ENCODE peak calls at places on chromosomes 13 and 19, in five cellular contexts. K is neural progenitor cell, N is pancreas, W is BE2C, Q is heart left ventricle. E is an unnamed sample. For H3K27me3 and H3K9me3, the result is how much of the 10 kb centered on the place peaks cover.

GRCh38 chr13:41827507-41828213 is 133.2 kb downstream of the VWA8 start:
- DNase-seq in K (no peak), N (no peak), W (no peak), Q (no peak), E (no peak)

GRCh38 chr19:35533822-35534521 is 716 bp downstream of the GAPDHS start:
- DNase-seq in K (peak), N (no peak), W (no peak), Q (no peak), E (peak)

GRCh38 chr13:98677398-98677797 is 75.1 kb downstream of the SLC15A1 start:
- DNase-seq in K (no peak), N (no peak), W (no peak), Q (no peak), E (no peak)

GRCh38 chr13:34294483-34295129 is 476.7 kb downstream of the RFC3 start:
- DNase-seq in K (peak), N (no peak), W (no peak), Q (peak), E (no peak)

GRCh38 chr13:106133025-106133424 is 402.4 kb downstream of the EFNB2 start:
- DNase-seq in K (no peak), N (no peak), W (no peak), Q (no peak), E (no peak)

GRCh38 chr13:40639226-40639681 is 27.2 kb downstream of the FOXO1 start:
- DNase-seq in K (no peak), N (no peak), W (no peak), Q (peak), E (no peak)

GRCh38 chr13:77698211-77699058 is 948 bp downstream of the SLAIN1 start:
- DNase-seq in K (peak), N (peak), W (peak), Q (peak), E (peak)

GRCh38 chr13:97003071-97003470 is 8.8 kb upstream of the OXGR1 start:
- DNase-seq in K (no peak), N (no peak), W (no peak), Q (no peak), E (no peak)

GRCh38 chr19:36009220-36009619 is 607 bp upstream of the SYNE4 start:
- DNase-seq in K (peak), N (peak), W (peak), Q (peak), E (peak)

GRCh38 chr13:87235621-87236020 is 435.6 kb upstream of the SLITRK5 start:
- DNase-seq in K (no peak), N (no peak), W (no peak), Q (no peak), E (no peak)

GRCh38 chr13:30752991-30753616 is 17.8 kb downstream of the ALOX5AP start:
- DNase-seq in K (no peak), N (no peak), W (no peak), Q (no peak), E (no peak)

GRCh38 chr13:80612804-80613203 is 271.9 kb upstream of the SPRY2 start:
- DNase-seq in K (peak), N (no peak), W (no peak), Q (no peak), E (no peak)

GRCh38 chr19:46471116-46471733 is at the start of gene PNMA8A:
- DNase-seq in K (peak), N (peak), W (peak), Q (peak), E (no peak)

GRCh38 chr19:10395003-10395402 is 8.3 kb downstream of the CDC37 start:
- DNase-seq in K (no peak), N (no peak), W (no peak), Q (no peak), E (no peak)

GRCh38 chr13:32316030-32316344 is 679 bp downstream of the BRCA2 start:
- DNase-seq in K (peak), N (no peak), W (no peak), Q (no peak), E (no peak)

GRCh38 chr13:113567681-113568080 is 16.9 kb upstream of the TFDP1 start:
- DNase-seq in K (no peak), N (no peak), W (no peak), Q (no peak), E (no peak)

GRCh38 chr19:18961767-18962423 is 20.9 kb upstream of the HOMER3 start:
- DNase-seq in K (peak), N (no peak), W (no peak), Q (no peak), E (peak)

GRCh38 chr19:29561601-29562000 is 35.8 kb downstream of the VSTM2B start:
- DNase-seq in K (no peak), N (no peak), W (no peak), Q (no peak), E (no peak)

GRCh38 chr19:5050905-5051304 is 82.0 kb downstream of the KDM4B start:
- DNase-seq in K (no peak), N (no peak), W (no peak), Q (no peak), E (no peak)

GRCh38 chr13:107422421-107422820 is 792.9 kb downstream of the LIG4 start:
- DNase-seq in K (no peak), N (no peak), W (no peak), Q (no peak), E (no peak)

GRCh38 chr13:22486490-22486889 is 694.3 kb upstream of the SGCG start:
- DNase-seq in K (no peak), N (no peak), W (no peak), Q (no peak), E (no peak)

GRCh38 chr19:4059931-4060620 is 6.6 kb downstream of the ZBTB7A start:
- DNase-seq in K (no peak), N (peak), W (no peak), Q (peak), E (peak)

GRCh38 chr19:55471266-55471665 is 5.2 kb upstream of the ZNF628 start:
- DNase-seq in K (no peak), N (no peak), W (no peak), Q (no peak), E (no peak)

GRCh38 chr19:55304980-55305379 is 20.2 kb downstream of the TMEM150B start:
- DNase-seq in K (no peak), N (no peak), W (no peak), Q (no peak), E (no peak)

GRCh38 chr13:48214519-48215121 is 18.4 kb upstream of the ITM2B start:
- DNase-seq in K (no peak), N (no peak), W (no peak), Q (no peak), E (peak)

GRCh38 chr13:34412817-34413365 is 529.2 kb upstream of the NBEA start:
- DNase-seq in K (no peak), N (no peak), W (no peak), Q (no peak), E (no peak)

GRCh38 chr19:56170261-56170660 is 5.5 kb upstream of the GALP start:
- DNase-seq in K (no peak), N (no peak), W (no peak), Q (peak), E (no peak)

GRCh38 chr19:959935-960502 is 24.1 kb upstream of the WDR18 start:
- DNase-seq in K (peak), N (no peak), W (no peak), Q (no peak), E (no peak)

GRCh38 chr13:49784886-49785570 is 7.5 kb downstream of the KPNA3 start:
- DNase-seq in K (no peak), N (no peak), W (no peak), Q (no peak), E (no peak)

GRCh38 chr19:58059681-58060080 is 599 bp downstream of the ZNF135 start:
- DNase-seq in K (no peak), N (no peak), W (no peak), Q (no peak), E (no peak)

GRCh38 chr13:112712451-112712881 is 22.6 kb downstream of the ATP11A start:
- DNase-seq in K (no peak), N (no peak), W (no peak), Q (no peak), E (no peak)

GRCh38 chr13:20553309-20553708 is 13.6 kb upstream of the IFT88 start:
- DNase-seq in K (no peak), N (no peak), W (no peak), Q (no peak), E (no peak)

GRCh38 chr13:71865858-71866172 is 1.2 kb downstream of the DACH1 start:
- DNase-seq in K (peak), N (no peak), W (peak), Q (peak), E (no peak)

GRCh38 chr19:51440846-51441409 is 17.3 kb downstream of the SIGLEC8 start:
- DNase-seq in K (no peak), N (no peak), W (no peak), Q (no peak), E (no peak)

GRCh38 chr13:24502567-24503375 is 9.8 kb downstream of the PARP4 start:
- DNase-seq in K (peak), N (no peak), W (no peak), Q (no peak), E (no peak)

GRCh38 chr19:51166846-51167490 is 24.9 kb downstream of the SIGLEC7 start:
- DNase-seq in K (no peak), N (no peak), W (no peak), Q (peak), E (no peak)

GRCh38 chr13:40102854-40103253 is 447.4 kb downstream of the COG6 start:
- DNase-seq in K (no peak), N (no peak), W (no peak), Q (no peak), E (no peak)

GRCh38 chr19:8655340-8655709 is 24.9 kb downstream of the NFILZ start:
- DNase-seq in K (no peak), N (no peak), W (no peak), Q (no peak), E (no peak)

GRCh38 chr13:94710881-94711560 is 1.3 kb downstream of the SOX21 start:
- DNase-seq in K (peak), N (peak), W (peak), Q (no peak), E (no peak)
- TF ChIP-seq CTCF in K (peak), N (no peak), W (peak), Q (no peak), E (no peak)

GRCh38 chr19:12833418-12833746 is 997 bp downstream of the RTBDN start:
- DNase-seq in K (no peak), N (no peak), W (no peak), Q (no peak), E (no peak)
- H3K27me3 ChIP-seq in K (half or more), N (under half), W (under half), Q (half or more), E (half or more)

GRCh38 chr19:52956917-52957316 is 5.8 kb downstream of the ZNF816 start:
- DNase-seq in K (no peak), N (no peak), W (no peak), Q (no peak), E (no peak)

GRCh38 chr19:52959613-52960295 is 2.9 kb downstream of the ZNF816 start:
- DNase-seq in K (no peak), N (no peak), W (no peak), Q (no peak), E (no peak)

GRCh38 chr19:52962394-52963228 is at the start of gene ZNF816:
- DNase-seq in K (peak), N (peak), W (peak), Q (peak), E (peak)

GRCh38 chr19:52961981-52962380 is 700 bp downstream of the ZNF816 start:
- DNase-seq in K (peak), N (no peak), W (no peak), Q (no peak), E (no peak)

GRCh38 chr19:52957591-52957990 is 5.1 kb downstream of the ZNF816 start:
- DNase-seq in K (no peak), N (no peak), W (no peak), Q (no peak), E (no peak)
- H3K9me3 ChIP-seq in K (under half), N (under half), W (under half), Q (under half), E (half or more)

GRCh38 chr19:39212377-39212742 is 8.3 kb upstream of the SYCN start:
- DNase-seq in K (peak), N (no peak), W (no peak), Q (no peak), E (peak)
- TF ChIP-seq CTCF in K (peak), N (no peak), W (peak), Q (no peak), E (peak)

GRCh38 chr19:41462497-41462896 is 19.5 kb downstream of the ERICH4 start:
- DNase-seq in K (no peak), N (no peak), W (no peak), Q (no peak), E (no peak)
- H3K27me3 ChIP-seq in K (under half), N (under half), W (half or more), Q (under half), E (under half)

GRCh38 chr19:41615207-41615606 is 11.7 kb downstream of the CEACAM4 start:
- DNase-seq in K (no peak), N (peak), W (no peak), Q (no peak), E (no peak)

GRCh38 chr19:41617941-41618730 is 8.7 kb downstream of the CEACAM4 start:
- DNase-seq in K (no peak), N (no peak), W (no peak), Q (no peak), E (no peak)

GRCh38 chr19:41616785-41617621 is 9.9 kb downstream of the CEACAM4 start:
- DNase-seq in K (peak), N (peak), W (no peak), Q (no peak), E (no peak)

GRCh38 chr19:41607668-41608067 is 19.2 kb downstream of the CEACAM4 start:
- DNase-seq in K (no peak), N (no peak), W (no peak), Q (no peak), E (no peak)

DNA sequence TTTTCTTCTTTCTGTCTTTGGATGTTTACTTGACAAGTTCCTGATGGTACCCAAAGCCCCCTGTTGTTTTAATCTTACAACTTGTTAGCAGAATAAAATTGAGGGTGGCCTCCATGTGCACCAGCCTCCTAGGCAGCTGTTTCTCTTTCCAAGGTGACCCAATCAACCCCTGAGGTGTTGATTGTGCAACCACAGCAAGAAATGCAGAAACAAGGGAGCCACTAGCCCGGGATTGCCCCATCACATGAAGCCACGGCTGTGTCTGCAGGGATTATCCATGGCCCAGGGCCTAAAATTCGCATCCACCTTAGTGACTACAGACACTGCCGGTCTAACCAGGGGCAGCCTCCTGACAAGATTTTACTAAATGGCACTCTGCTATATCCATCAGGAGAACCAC is 14.4 kb downstream of the CEACAM4 start:
- DNase-seq in K (no peak), N (no peak), W (no peak), Q (no peak), E (no peak)
- H3K9me3 ChIP-seq in K (under half), N (under half), W (under half), Q (under half), E (under half)

GRCh38 chr13:52164989-52165388 is 5.6 kb upstream of the NEK3 start:
- DNase-seq in K (no peak), N (no peak), W (no peak), Q (no peak), E (no peak)
- TF ChIP-seq CTCF in K (no peak), N (no peak), W (no peak), Q (no peak), E (no peak)

GRCh38 chr13:45341799-45342584 is 1.0 kb upstream of the TPT1 start:
- DNase-seq in K (no peak), N (no peak), W (peak), Q (no peak), E (no peak)
- H3K27me3 ChIP-seq in K (under half), N (under half), W (under half), Q (under half), E (under half)

DNA sequence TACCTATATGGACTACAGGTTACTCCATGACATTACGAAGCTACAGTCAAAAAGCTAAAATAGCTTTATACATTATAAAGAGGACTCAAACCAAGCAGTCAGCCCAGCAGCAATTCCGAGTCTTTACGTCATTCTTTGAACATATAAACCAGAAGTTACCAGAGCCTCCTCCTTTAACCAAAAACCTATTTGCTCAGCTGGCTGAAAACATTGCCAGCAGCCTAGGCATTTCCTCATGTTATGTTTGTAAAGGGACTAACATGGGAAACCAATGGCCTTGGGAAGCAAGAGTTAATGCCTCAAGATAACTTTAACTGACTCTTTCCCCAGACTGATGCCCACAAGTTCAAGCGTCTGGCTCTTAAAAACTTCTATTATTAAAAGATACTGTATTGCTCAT is 104.1 kb upstream of the ZNF492 start:
- DNase-seq in K (no peak), N (no peak), W (no peak), Q (no peak), E (no peak)
- H3K9me3 ChIP-seq in K (under half), N (under half), W (under half), Q (under half), E (under half)